ENCODE peak calls at places on chromosomes 2 and 18, in five cellular contexts. One of them, this sample, is unnamed.

GRCh38 chr2:71597749-71598148 is 144.4 kb downstream of the DYSF start:
- DNase-seq in brain microvascular endothelial cell: no peak
- DNase-seq in G401: no peak
- DNase-seq in right atrium auricular region: no peak
- DNase-seq in HCT116: no peak
- DNase-seq in this sample: no peak

GRCh38 chr18:58887613-58887963 is 22.9 kb downstream of the ZNF532 start:
- DNase-seq in brain microvascular endothelial cell: peak; percentile 78
- DNase-seq in G401: no peak
- DNase-seq in HCT116: no peak
- DNase-seq in right atrium auricular region: peak; percentile 80
- DNase-seq in this sample: no peak

GRCh38 chr2:135701442-135701841 is 40.2 kb upstream of the UBXN4 start:
- DNase-seq in brain microvascular endothelial cell: no peak
- DNase-seq in right atrium auricular region: no peak
- DNase-seq in HCT116: no peak
- DNase-seq in G401: no peak
- DNase-seq in this sample: no peak

GRCh38 chr2:220227272-220227920 is 600.0 kb downstream of the SLC4A3 start:
- DNase-seq in right atrium auricular region: no peak
- DNase-seq in HCT116: no peak
- DNase-seq in brain microvascular endothelial cell: no peak
- DNase-seq in G401: no peak
- DNase-seq in this sample: no peak

GRCh38 chr2:222358876-222359275 is 60.1 kb upstream of the PAX3 start:
- DNase-seq in right atrium auricular region: no peak
- DNase-seq in brain microvascular endothelial cell: no peak
- DNase-seq in HCT116: no peak
- DNase-seq in G401: no peak
- DNase-seq in this sample: no peak

GRCh38 chr2:202375006-202375610 is 1.0 kb upstream of the BMPR2 start:
- DNase-seq in HCT116: no peak
- DNase-seq in brain microvascular endothelial cell: peak; percentile 76
- DNase-seq in G401: peak; percentile 73
- DNase-seq in right atrium auricular region: no peak
- DNase-seq in this sample: no peak

GRCh38 chr18:34595673-34596072 is 114.4 kb upstream of the DTNA start:
- DNase-seq in right atrium auricular region: no peak
- DNase-seq in G401: no peak
- DNase-seq in HCT116: peak; percentile 28
- DNase-seq in brain microvascular endothelial cell: peak; percentile 11
- DNase-seq in this sample: no peak

GRCh38 chr2:118861741-118862140 is 14.3 kb upstream of the EN1 start:
- DNase-seq in right atrium auricular region: no peak
- DNase-seq in brain microvascular endothelial cell: no peak
- DNase-seq in G401: no peak
- DNase-seq in HCT116: no peak
- DNase-seq in this sample: no peak

GRCh38 chr2:51018145-51018544 is 13.8 kb downstream of the NRXN1 start:
- DNase-seq in HCT116: no peak
- DNase-seq in brain microvascular endothelial cell: no peak
- DNase-seq in right atrium auricular region: no peak
- DNase-seq in G401: peak; percentile 60
- DNase-seq in this sample: no peak

GRCh38 chr18:51278045-51278649 is 80.7 kb upstream of the MEX3C start:
- DNase-seq in HCT116: peak; percentile 57
- DNase-seq in brain microvascular endothelial cell: peak; percentile 38
- DNase-seq in right atrium auricular region: no peak
- DNase-seq in G401: peak; percentile 4
- DNase-seq in this sample: no peak

GRCh38 chr2:36754578-36754977 is 58.1 kb downstream of the VIT start:
- DNase-seq in brain microvascular endothelial cell: no peak
- DNase-seq in right atrium auricular region: no peak
- DNase-seq in G401: no peak
- DNase-seq in HCT116: no peak
- DNase-seq in this sample: no peak

GRCh38 chr2:208224802-208225201 is 30.1 kb downstream of the IDH1 start:
- DNase-seq in G401: no peak
- DNase-seq in right atrium auricular region: no peak
- DNase-seq in brain microvascular endothelial cell: no peak
- DNase-seq in HCT116: no peak
- DNase-seq in this sample: no peak

GRCh38 chr2:182763311-182763912 is 47.4 kb downstream of the DNAJC10 start:
- DNase-seq in G401: peak; percentile 57
- DNase-seq in HCT116: peak; percentile 18
- DNase-seq in brain microvascular endothelial cell: peak; percentile 55
- DNase-seq in right atrium auricular region: no peak
- DNase-seq in this sample: no peak

GRCh38 chr2:109429711-109430265 is 184.0 kb downstream of the SEPTIN10 start:
- DNase-seq in HCT116: no peak
- DNase-seq in right atrium auricular region: no peak
- DNase-seq in G401: no peak
- DNase-seq in brain microvascular endothelial cell: no peak
- DNase-seq in this sample: no peak

GRCh38 chr18:44672506-44672905 is 8.2 kb upstream of the SETBP1 start:
- DNase-seq in G401: no peak
- DNase-seq in brain microvascular endothelial cell: no peak
- DNase-seq in HCT116: no peak
- DNase-seq in right atrium auricular region: no peak
- DNase-seq in this sample: no peak

GRCh38 chr2:232871418-232871834 is 1.4 kb downstream of the SNORC start:
- DNase-seq in HCT116: no peak
- DNase-seq in G401: no peak
- DNase-seq in right atrium auricular region: no peak
- DNase-seq in brain microvascular endothelial cell: no peak
- DNase-seq in this sample: peak; percentile 95

GRCh38 chr2:236360486-236360885 is 96.3 kb upstream of the ASB18 start:
- DNase-seq in right atrium auricular region: no peak
- DNase-seq in G401: no peak
- DNase-seq in HCT116: no peak
- DNase-seq in brain microvascular endothelial cell: no peak
- DNase-seq in this sample: peak; percentile 7

GRCh38 chr18:37578886-37579513 is 13.4 kb upstream of the CELF4 start:
- DNase-seq in right atrium auricular region: no peak
- DNase-seq in G401: peak; percentile 78
- DNase-seq in HCT116: peak; percentile 51
- DNase-seq in brain microvascular endothelial cell: peak; percentile 17
- DNase-seq in this sample: no peak

GRCh38 chr2:42342061-42342794 is 18.8 kb downstream of the COX7A2L start:
- DNase-seq in brain microvascular endothelial cell: peak; percentile 94
- DNase-seq in G401: no peak
- DNase-seq in right atrium auricular region: no peak
- DNase-seq in HCT116: peak; percentile 10
- DNase-seq in this sample: no peak

GRCh38 chr18:45724591-45724990 is 610 bp downstream of the SLC14A1 start:
- DNase-seq in brain microvascular endothelial cell: no peak
- DNase-seq in HCT116: no peak
- DNase-seq in right atrium auricular region: no peak
- DNase-seq in G401: no peak
- DNase-seq in this sample: no peak

GRCh38 chr2:9341351-9341887 is 81.9 kb downstream of the ITGB1BP1 start:
- DNase-seq in brain microvascular endothelial cell: no peak
- DNase-seq in HCT116: no peak
- DNase-seq in right atrium auricular region: no peak
- DNase-seq in G401: no peak
- DNase-seq in this sample: no peak

GRCh38 chr2:175552902-175553301 is 371.4 kb upstream of the ATP5MC3 start:
- DNase-seq in G401: no peak
- DNase-seq in right atrium auricular region: no peak
- DNase-seq in HCT116: no peak
- DNase-seq in brain microvascular endothelial cell: no peak
- DNase-seq in this sample: no peak